ENCODE peak calls at places on chromosomes 16 and 17, in eight cellular contexts. I, Y, N, U, L, R, F and J are unnamed samples.

GRCh38 chr16:4172070-4172469 is 55.8 kb upstream of the ADCY9 start:
- DNase-seq in I (no peak), Y (no peak), N (peak), U (no peak), L (no peak), R (no peak), F (no peak), J (no peak)

GRCh38 chr17:30005709-30006320 is 64.4 kb downstream of the EFCAB5 start:
- DNase-seq in I (no peak), Y (no peak), N (no peak), U (no peak), L (no peak), R (no peak), F (no peak), J (no peak)

GRCh38 chr17:27466376-27466747 is 10.1 kb downstream of the KSR1 start:
- DNase-seq in I (no peak), Y (no peak), N (no peak), U (no peak), L (peak), R (no peak), F (no peak), J (no peak)

GRCh38 chr16:31087971-31088370 is 772 bp downstream of the PRSS53 start:
- DNase-seq in I (no peak), Y (no peak), N (no peak), U (no peak), L (no peak), R (no peak), F (no peak), J (no peak)

GRCh38 chr16:74449470-74449869 is 28.2 kb upstream of the CLEC18B start:
- DNase-seq in I (no peak), Y (no peak), N (no peak), U (no peak), L (no peak), R (no peak), F (no peak), J (no peak)

GRCh38 chr16:23948949-23949392 is 113.2 kb downstream of the PRKCB start:
- DNase-seq in I (peak), Y (no peak), N (no peak), U (no peak), L (peak), R (no peak), F (no peak), J (no peak)

GRCh38 chr17:60971515-60972369 is 294.1 kb downstream of the BCAS3 start:
- DNase-seq in I (peak), Y (peak), N (peak), U (no peak), L (peak), R (peak), F (no peak), J (peak)

GRCh38 chr16:85220125-85220839 is 108.0 kb upstream of the CIBAR2 start:
- DNase-seq in I (no peak), Y (peak), N (peak), U (peak), L (peak), R (peak), F (no peak), J (peak)

GRCh38 chr17:40352044-40352778 is 12.3 kb downstream of the GJD3 start:
- DNase-seq in I (no peak), Y (no peak), N (no peak), U (no peak), L (no peak), R (no peak), F (no peak), J (no peak)

GRCh38 chr16:11916524-11917285 is 949 bp upstream of the GSPT1 start:
- DNase-seq in I (no peak), Y (no peak), N (peak), U (no peak), L (peak), R (no peak), F (no peak), J (peak)

GRCh38 chr17:45784583-45785372 is 658 bp downstream of the CRHR1 start:
- DNase-seq in I (peak), Y (peak), N (no peak), U (no peak), L (peak), R (no peak), F (peak), J (peak)

GRCh38 chr17:8137645-8138342 is 13.9 kb upstream of the HES7 start:
- DNase-seq in I (no peak), Y (no peak), N (no peak), U (no peak), L (peak), R (no peak), F (no peak), J (peak)

GRCh38 chr17:61380217-61380835 is 19.3 kb upstream of the TBX2 start:
- DNase-seq in I (no peak), Y (no peak), N (no peak), U (no peak), L (no peak), R (no peak), F (no peak), J (no peak)

GRCh38 chr17:17051791-17052461 is 9.7 kb downstream of the MPRIP start:
- DNase-seq in I (no peak), Y (no peak), N (peak), U (no peak), L (peak), R (no peak), F (no peak), J (peak)

GRCh38 chr17:909642-910323 is 69.8 kb downstream of the NXN start:
- DNase-seq in I (no peak), Y (no peak), N (peak), U (no peak), L (no peak), R (no peak), F (no peak), J (no peak)

GRCh38 chr17:81518785-81519283 is 6.2 kb upstream of the ACTG1 start:
- DNase-seq in I (no peak), Y (peak), N (no peak), U (no peak), L (peak), R (no peak), F (peak), J (peak)

GRCh38 chr17:12624221-12624620 is 41.5 kb upstream of the MYOCD start:
- DNase-seq in I (no peak), Y (no peak), N (peak), U (no peak), L (no peak), R (no peak), F (no peak), J (no peak)

GRCh38 chr17:77862890-77863813 is 95.4 kb upstream of the TNRC6C start:
- DNase-seq in I (no peak), Y (no peak), N (no peak), U (no peak), L (no peak), R (no peak), F (no peak), J (no peak)

GRCh38 chr17:6636105-6636504 is 4.4 kb downstream of the KIAA0753 start:
- DNase-seq in I (no peak), Y (no peak), N (no peak), U (no peak), L (no peak), R (no peak), F (no peak), J (no peak)

GRCh38 chr17:60153606-60154355 is 4.0 kb downstream of the CA4 start:
- DNase-seq in I (no peak), Y (no peak), N (peak), U (no peak), L (no peak), R (no peak), F (no peak), J (no peak)

GRCh38 chr17:8542599-8542998 is 87.9 kb downstream of the MYH10 start:
- DNase-seq in I (no peak), Y (no peak), N (no peak), U (no peak), L (no peak), R (no peak), F (no peak), J (no peak)

GRCh38 chr16:23567602-23568001 is 10.1 kb downstream of the UBFD1 start:
- DNase-seq in I (no peak), Y (no peak), N (no peak), U (no peak), L (no peak), R (no peak), F (no peak), J (no peak)

GRCh38 chr17:39209317-39210092 is 9.4 kb downstream of the RPL19 start:
- DNase-seq in I (peak), Y (peak), N (peak), U (no peak), L (peak), R (no peak), F (peak), J (peak)

GRCh38 chr16:85369741-85370528 is 243.2 kb upstream of the GSE1 start:
- DNase-seq in I (peak), Y (peak), N (peak), U (peak), L (peak), R (no peak), F (peak), J (peak)

GRCh38 chr17:14581181-14581830 is 280.4 kb downstream of the HS3ST3B1 start:
- DNase-seq in I (no peak), Y (no peak), N (no peak), U (no peak), L (peak), R (no peak), F (no peak), J (no peak)

GRCh38 chr17:79183221-79184158 is 108.9 kb downstream of the ENGASE start:
- DNase-seq in I (no peak), Y (peak), N (no peak), U (no peak), L (peak), R (no peak), F (no peak), J (peak)

GRCh38 chr17:41610965-41611640 is 1.5 kb downstream of the KRT16 start:
- DNase-seq in I (no peak), Y (no peak), N (no peak), U (no peak), L (no peak), R (no peak), F (no peak), J (no peak)

GRCh38 chr16:57192720-57193486 is 6.8 kb downstream of the RSPRY1 start:
- DNase-seq in I (no peak), Y (no peak), N (peak), U (no peak), L (no peak), R (no peak), F (no peak), J (no peak)

GRCh38 chr17:71203953-71204352 is 916.9 kb upstream of the SOX9 start:
- DNase-seq in I (no peak), Y (no peak), N (no peak), U (no peak), L (no peak), R (no peak), F (no peak), J (no peak)

GRCh38 chr16:17885659-17886200 is 415.0 kb upstream of the XYLT1 start:
- DNase-seq in I (no peak), Y (no peak), N (no peak), U (no peak), L (no peak), R (no peak), F (no peak), J (no peak)

GRCh38 chr16:780296-780695 is 7.9 kb downstream of the RPUSD1 start:
- DNase-seq in I (no peak), Y (no peak), N (no peak), U (no peak), L (no peak), R (no peak), F (no peak), J (no peak)

GRCh38 chr16:50616883-50617629 is 64.1 kb downstream of the SNX20 start:
- DNase-seq in I (no peak), Y (no peak), N (no peak), U (no peak), L (peak), R (no peak), F (no peak), J (peak)

GRCh38 chr16:3057181-3058166 is 8.0 kb upstream of the IL32 start:
- DNase-seq in I (no peak), Y (no peak), N (no peak), U (no peak), L (no peak), R (no peak), F (no peak), J (no peak)

GRCh38 chr17:63550816-63551639 is 751 bp downstream of the DCAF7 start:
- DNase-seq in I (no peak), Y (peak), N (no peak), U (no peak), L (peak), R (no peak), F (no peak), J (peak)

GRCh38 chr16:122342-122741 is 16.1 kb downstream of the NPRL3 start:
- DNase-seq in I (no peak), Y (no peak), N (no peak), U (no peak), L (no peak), R (no peak), F (no peak), J (no peak)

GRCh38 chr16:75534560-75535205 is 1.2 kb downstream of the CHST5 start:
- DNase-seq in I (no peak), Y (no peak), N (no peak), U (no peak), L (no peak), R (no peak), F (no peak), J (peak)

GRCh38 chr16:84836234-84836647 is 16.5 kb downstream of the CRISPLD2 start:
- DNase-seq in I (no peak), Y (peak), N (peak), U (no peak), L (no peak), R (peak), F (no peak), J (peak)

GRCh38 chr17:247767-248166 is 66.3 kb upstream of the DOC2B start:
- DNase-seq in I (no peak), Y (no peak), N (no peak), U (no peak), L (no peak), R (no peak), F (no peak), J (no peak)

GRCh38 chr17:74386397-74386796 is 19.1 kb downstream of the GPR142 start:
- DNase-seq in I (no peak), Y (no peak), N (no peak), U (no peak), L (no peak), R (no peak), F (no peak), J (no peak)

GRCh38 chr16:1379863-1380174 is 28.1 kb downstream of the GNPTG start:
- DNase-seq in I (no peak), Y (no peak), N (no peak), U (no peak), L (no peak), R (no peak), F (no peak), J (peak)